ENCODE peak calls at places on chromosomes 12 and 14, in ten cellular contexts. P is amniotic stem cell; B is activated naive CD4-positive, alpha-beta T cell treated with anti-CD3 and anti-CD28 coated beads, Interleukin-2, amount 50 U/mL, for 16 hours; X is COR-L47; Y is left lung; Q is ascending aorta; V is HT-29; K is ELR; G is activated T-cell treated with anti-CD3 and anti-CD28 coated beads for 48 hours; J is choroid plexus epithelial cell. S is an unnamed sample.
A peak's percentile ranks its signal among the peaks of the same experiment; 100 is the strongest.

GRCh38 chr14:67680121-67680602 is 5.7 kb upstream of the VTI1B start:
- DNase-seq in J (peak; percentile 85), B (no peak), X (no peak), Y (no peak), Q (no peak), P (peak; percentile 52), G (no peak), K (peak; percentile 96), V (no peak), S (no peak)

GRCh38 chr14:38197001-38197760 is 10.5 kb upstream of the SSTR1 start:
- DNase-seq in Q (no peak), X (no peak), Y (no peak), V (no peak), K (peak; percentile 59), P (no peak), G (no peak), B (no peak), J (peak; percentile 29), S (no peak)

GRCh38 chr12:94650143-94651056 is at the start of gene TMCC3:
- DNase-seq in Q (peak; percentile 71), K (peak; percentile 66), G (peak; percentile 9), Y (peak; percentile 93), J (no peak), V (peak; percentile 63), P (no peak), X (peak; percentile 42), B (peak; percentile 30), S (no peak)

GRCh38 chr14:38731962-38732361 is 371.1 kb downstream of the SEC23A start:
- DNase-seq in Y (no peak), B (no peak), X (no peak), V (no peak), J (no peak), K (no peak), Q (no peak), P (no peak), G (no peak), S (no peak)

GRCh38 chr12:95218164-95218851 is 701 bp downstream of the VEZT start:
- DNase-seq in G (no peak), K (peak; percentile 66), Q (no peak), P (peak; percentile 42), V (peak; percentile 81), B (peak; percentile 42), X (peak; percentile 69), Y (no peak), J (peak; percentile 61), S (no peak)

GRCh38 chr12:83945871-83946270 is 966.7 kb downstream of the SLC6A15 start:
- DNase-seq in K (peak; percentile 15), J (peak; percentile 95), V (peak; percentile 17), G (no peak), Y (no peak), P (no peak), B (no peak), Q (no peak), X (peak; percentile 10), S (no peak)

GRCh38 chr12:76341436-76342030 is 6.7 kb downstream of the BBS10 start:
- DNase-seq in Q (no peak), J (peak; percentile 49), V (no peak), Y (no peak), B (no peak), X (no peak), P (no peak), G (no peak), K (no peak), S (no peak)

GRCh38 chr12:41418586-41418985 is 230.5 kb downstream of the PDZRN4 start:
- DNase-seq in P (no peak), X (no peak), G (no peak), B (no peak), Q (no peak), K (no peak), J (no peak), Y (no peak), V (no peak), S (no peak)

GRCh38 chr12:30440826-30441602 is 254.7 kb downstream of the IPO8 start:
- DNase-seq in Q (no peak), B (no peak), P (no peak), G (no peak), Y (no peak), X (no peak), J (peak; percentile 72), K (peak; percentile 40), V (peak; percentile 63), S (no peak)

GRCh38 chr12:127680516-127680915 is 586.5 kb upstream of the TMEM132C start:
- DNase-seq in B (no peak), Q (no peak), Y (no peak), P (no peak), K (no peak), G (no peak), V (no peak), X (no peak), J (peak; percentile 28), S (no peak)

GRCh38 chr14:24418492-24418873 is 11.0 kb downstream of the CBLN3 start:
- DNase-seq in Y (no peak), B (no peak), G (no peak), K (no peak), J (no peak), V (peak; percentile 63), X (no peak), P (no peak), Q (peak; percentile 63), S (no peak)

GRCh38 chr12:80895240-80895639 is 42.5 kb downstream of the LIN7A start:
- DNase-seq in G (no peak), V (no peak), B (no peak), P (no peak), J (no peak), Y (no peak), K (no peak), X (no peak), Q (no peak), S (no peak)

GRCh38 chr12:80559766-80560165 is 115.7 kb downstream of the PTPRQ start:
- DNase-seq in Q (no peak), X (no peak), P (no peak), Y (no peak), G (no peak), V (no peak), J (no peak), K (no peak), B (no peak), S (no peak)

GRCh38 chr12:54891717-54892478 is 37.6 kb downstream of the MUCL1 start:
- DNase-seq in P (no peak), V (peak; percentile 79), B (no peak), Y (no peak), X (no peak), G (no peak), J (no peak), K (no peak), Q (no peak), S (no peak)

GRCh38 chr12:63930971-63931370 is 86.5 kb downstream of the SRGAP1 start:
- DNase-seq in V (no peak), Y (no peak), P (no peak), J (peak; percentile 45), Q (no peak), X (no peak), K (peak; percentile 82), B (no peak), G (no peak), S (no peak)

GRCh38 chr12:6935551-6936377 is 7.9 kb upstream of the RNU7-1 start:
- DNase-seq in G (no peak), Y (peak; percentile 51), V (no peak), K (peak; percentile 20), X (no peak), B (no peak), P (no peak), J (no peak), Q (no peak), S (no peak)

GRCh38 chr14:52402812-52403526 is 88.9 kb downstream of the PTGER2 start:
- DNase-seq in K (peak; percentile 54), P (no peak), V (no peak), Q (no peak), G (no peak), J (peak; percentile 77), B (peak; percentile 19), Y (no peak), X (no peak), S (no peak)

GRCh38 chr12:50961708-50962107 is 9.4 kb downstream of the HIGD1C start:
- DNase-seq in K (peak; percentile 7), Y (no peak), Q (no peak), V (no peak), J (peak; percentile 56), G (no peak), X (no peak), P (no peak), B (no peak), S (no peak)

GRCh38 chr12:12017135-12017581 is 53.6 kb upstream of the BCL2L14 start:
- DNase-seq in B (no peak), G (no peak), Y (no peak), Q (no peak), V (no peak), J (no peak), X (no peak), K (no peak), P (no peak), S (no peak)

GRCh38 chr12:126389961-126390360 is 1324.7 kb downstream of the AACS start:
- DNase-seq in B (no peak), X (no peak), V (no peak), G (no peak), K (no peak), Q (no peak), P (no peak), J (no peak), Y (no peak), S (no peak)

GRCh38 chr14:98926802-98927201 is 345.2 kb downstream of the BCL11B start:
- DNase-seq in B (no peak), J (no peak), V (no peak), P (no peak), Y (no peak), X (no peak), Q (no peak), K (no peak), G (no peak), S (no peak)

GRCh38 chr12:53159195-53159834 is 21.2 kb upstream of the ZNF740 start:
- DNase-seq in J (peak; percentile 88), G (peak; percentile 87), K (peak; percentile 83), P (peak; percentile 21), V (peak; percentile 95), X (peak; percentile 63), B (peak; percentile 90), Y (peak; percentile 93), Q (peak; percentile 95), S (peak; percentile 64)

GRCh38 chr12:8088574-8088973 is 6.5 kb downstream of the NECAP1 start:
- DNase-seq in Y (no peak), J (no peak), B (peak; percentile 17), X (no peak), Q (no peak), P (no peak), K (no peak), V (no peak), G (no peak), S (peak; percentile 12)

GRCh38 chr12:59041241-59042121 is 121.2 kb upstream of the LRIG3 start:
- DNase-seq in V (no peak), X (no peak), G (no peak), Q (no peak), B (no peak), Y (no peak), J (peak; percentile 93), K (peak; percentile 95), P (peak; percentile 82), S (no peak)

GRCh38 chr12:51395283-51396230 is 4.4 kb upstream of the GALNT6 start:
- DNase-seq in V (no peak), B (no peak), Q (no peak), X (no peak), J (no peak), P (no peak), Y (no peak), K (no peak), G (no peak), S (no peak)

S was measured in T-helper 22 cell.